ENCODE peak calls at places on chromosomes 11 and 22, in eight cellular contexts. Y is neural crest cell, M is BE2C, E is HFF-Myc, O is suprapubic skin, T is epithelial cell of proximal tubule, X is PC-9, U is cardiac fibroblast. Q is an unnamed sample.

GRCh38 chr11:26947904-26948639 is 45.8 kb upstream of the FIBIN start:
- DNase-seq in Y (no peak), M (no peak), E (no peak), O (no peak), T (no peak), X (no peak), U (peak; percentile 91), Q (no peak)

GRCh38 chr11:19345848-19346681 is 105.3 kb upstream of the E2F8 start:
- DNase-seq in Y (peak; percentile 46), M (no peak), E (no peak), O (no peak), T (no peak), X (no peak), U (peak; percentile 57), Q (peak; percentile 13)

GRCh38 chr11:17513853-17514252 is 30.4 kb downstream of the USH1C start:
- DNase-seq in Y (no peak), M (no peak), E (no peak), O (no peak), T (no peak), X (no peak), U (peak; percentile 39), Q (no peak)

GRCh38 chr11:119108857-119109221 is 1.7 kb downstream of the C2CD2L start:
- DNase-seq in Y (no peak), M (no peak), E (no peak), O (no peak), T (no peak), X (no peak), U (no peak), Q (no peak)

GRCh38 chr11:8329961-8330361 is 66.3 kb upstream of the LMO1 start:
- DNase-seq in Y (no peak), M (no peak), E (no peak), O (no peak), T (no peak), X (no peak), U (no peak), Q (no peak)

GRCh38 chr11:68302256-68303054 is 9.9 kb upstream of the LRP5 start:
- DNase-seq in Y (no peak), M (no peak), E (no peak), O (no peak), T (no peak), X (peak; percentile 92), U (peak; percentile 59), Q (peak; percentile 59)

GRCh38 chr11:122863704-122864326 is 18.7 kb upstream of the JHY start:
- DNase-seq in Y (peak; percentile 45), M (peak; percentile 43), E (no peak), O (no peak), T (no peak), X (no peak), U (peak; percentile 66), Q (peak; percentile 37)

GRCh38 chr11:36469881-36470802 is 39.9 kb downstream of the TRAF6 start:
- DNase-seq in Y (no peak), M (no peak), E (no peak), O (no peak), T (no peak), X (no peak), U (peak; percentile 80), Q (no peak)

GRCh38 chr11:41665633-41666032 is 206.2 kb upstream of the LRRC4C start:
- DNase-seq in Y (no peak), M (peak; percentile 31), E (no peak), O (no peak), T (no peak), X (no peak), U (no peak), Q (no peak)

GRCh38 chr11:19026862-19027261 is 33.7 kb downstream of the MRGPRX2 start:
- DNase-seq in Y (no peak), M (no peak), E (no peak), O (no peak), T (no peak), X (no peak), U (no peak), Q (no peak)

GRCh38 chr11:28625532-28625931 is 517.3 kb downstream of the METTL15 start:
- DNase-seq in Y (no peak), M (no peak), E (no peak), O (no peak), T (no peak), X (no peak), U (no peak), Q (no peak)

GRCh38 chr22:37514526-37515051 is 4.6 kb downstream of the CARD10 start:
- DNase-seq in Y (no peak), M (no peak), E (no peak), O (no peak), T (no peak), X (no peak), U (no peak), Q (no peak)

GRCh38 chr22:48819232-48819631 is 1008.4 kb downstream of the BRD1 start:
- DNase-seq in Y (no peak), M (no peak), E (no peak), O (peak; percentile 25), T (no peak), X (no peak), U (no peak), Q (no peak)

GRCh38 chr11:134542401-134543143 is 130.5 kb upstream of the B3GAT1 start:
- DNase-seq in Y (no peak), M (no peak), E (no peak), O (no peak), T (no peak), X (peak; percentile 96), U (no peak), Q (peak; percentile 39)

GRCh38 chr22:36445158-36445668 is 36.2 kb downstream of the TXN2 start:
- DNase-seq in Y (no peak), M (no peak), E (no peak), O (no peak), T (no peak), X (no peak), U (peak; percentile 92), Q (no peak)

GRCh38 chr11:134050541-134051383 is 18.1 kb upstream of the JAM3 start:
- DNase-seq in Y (peak; percentile 75), M (peak; percentile 86), E (no peak), O (peak; percentile 83), T (no peak), X (no peak), U (peak; percentile 67), Q (peak; percentile 64)

GRCh38 chr22:35984183-35984710 is 44.4 kb downstream of the RBFOX2 start:
- DNase-seq in Y (no peak), M (no peak), E (no peak), O (no peak), T (no peak), X (no peak), U (no peak), Q (no peak)

GRCh38 chr11:61120099-61120864 is 18.0 kb downstream of the CD5 start:
- DNase-seq in Y (no peak), M (no peak), E (no peak), O (no peak), T (no peak), X (no peak), U (no peak), Q (no peak)

GRCh38 chr22:31154975-31155374 is 5.0 kb upstream of the RNF185 start:
- DNase-seq in Y (no peak), M (no peak), E (no peak), O (no peak), T (no peak), X (no peak), U (no peak), Q (no peak)

GRCh38 chr11:131824766-131825165 is 454.4 kb downstream of the NTM start:
- DNase-seq in Y (no peak), M (no peak), E (no peak), O (no peak), T (no peak), X (no peak), U (peak; percentile 87), Q (no peak)

GRCh38 chr11:100734743-100735527 is 47.8 kb downstream of the ARHGAP42 start:
- DNase-seq in Y (no peak), M (no peak), E (no peak), O (no peak), T (no peak), X (no peak), U (no peak), Q (no peak)
- TF ChIP-seq CTCF in Y (no peak), M (no peak), E (no peak), O (no peak), T (no peak), X (no peak), U (no peak), Q (no peak)

GRCh38 chr11:58963551-58964075 is 24.3 kb downstream of the GLYATL1 start:
- DNase-seq in Y (no peak), M (no peak), E (peak; percentile 26), O (no peak), T (peak; percentile 76), X (no peak), U (peak; percentile 60), Q (peak; percentile 10)
- TF ChIP-seq CTCF in Y (no peak), M (no peak), E (peak; percentile 17), O (no peak), T (peak; percentile 73), X (no peak), U (peak; percentile 48), Q (no peak)

DNA sequence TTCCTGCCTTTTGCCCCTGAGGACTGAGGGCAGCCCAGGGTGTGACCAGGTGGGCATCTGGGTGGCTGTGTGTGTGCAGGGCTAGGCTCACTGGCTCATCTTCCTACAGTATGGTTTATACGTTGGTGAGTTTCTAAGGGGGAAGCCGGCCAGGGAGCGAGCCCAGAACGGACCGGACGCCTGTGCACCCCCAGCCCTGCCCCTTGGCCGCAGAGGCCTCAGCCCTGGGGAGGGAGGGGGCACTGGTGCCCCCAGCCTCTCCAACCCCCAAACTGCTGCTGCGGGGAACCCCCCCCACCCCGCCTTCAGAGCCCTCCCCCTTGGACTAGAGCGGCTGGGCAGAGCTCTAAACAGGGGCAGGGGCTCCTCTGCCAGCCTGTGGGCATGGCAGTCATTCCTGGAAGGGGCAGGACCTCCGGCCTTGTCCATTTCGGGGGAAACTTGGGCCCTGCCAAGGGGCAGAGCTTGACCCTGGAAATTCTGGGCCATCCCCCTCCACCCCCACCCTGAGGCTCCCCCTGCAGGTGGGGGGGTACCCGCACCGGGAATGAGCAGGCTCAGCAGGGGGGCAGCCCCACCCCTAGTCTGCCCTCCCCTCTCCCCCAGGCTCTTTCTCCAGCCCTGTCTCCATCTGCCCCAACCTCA is 5.4 kb downstream of the YIF1A start:
- DNase-seq in Y (no peak), M (no peak), E (no peak), O (no peak), T (no peak), X (no peak), U (no peak), Q (no peak)
- TF ChIP-seq CTCF in Y (no peak), M (no peak), E (no peak), O (no peak), T (no peak), X (peak; percentile 18), U (no peak), Q (peak; percentile 27)

DNA sequence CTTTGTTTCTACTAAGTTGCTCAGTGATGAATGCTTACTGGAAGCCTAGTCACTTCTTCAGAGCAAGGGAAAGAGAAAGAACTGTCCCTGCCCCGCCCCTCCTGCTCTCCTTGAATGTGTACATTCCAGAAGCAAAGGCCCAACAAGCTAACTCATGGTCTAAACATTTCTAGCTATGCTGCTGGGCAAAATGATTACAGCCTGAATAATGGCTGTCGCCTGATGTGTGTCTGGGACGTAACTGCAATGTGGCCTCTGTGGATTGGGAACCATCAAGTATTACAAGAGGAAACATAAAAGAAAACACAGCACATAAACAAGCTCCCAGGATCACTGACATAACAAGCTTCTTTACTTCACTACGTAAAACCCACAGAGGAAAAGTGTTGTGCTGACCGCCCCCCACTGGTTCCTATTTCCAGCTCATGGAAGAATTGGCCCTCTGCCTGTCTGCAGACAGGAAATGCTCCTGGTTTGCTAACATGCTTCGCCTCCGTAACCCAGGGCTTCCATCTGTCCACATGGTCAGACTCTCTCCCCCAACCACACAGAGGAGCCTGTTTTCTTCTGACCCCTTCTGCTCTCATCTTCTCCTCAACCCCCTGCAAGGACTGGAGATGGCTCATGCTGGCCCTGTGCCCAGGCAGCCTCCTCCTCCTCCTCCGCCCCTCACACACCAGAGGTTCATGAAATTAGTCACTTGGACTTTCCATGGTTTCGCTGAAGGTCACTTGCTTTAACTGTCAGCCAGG is 187.2 kb downstream of the MAML2 start:
- DNase-seq in Y (no peak), M (peak; percentile 71), E (peak; percentile 98), O (peak; percentile 85), T (peak; percentile 95), X (peak; percentile 95), U (peak; percentile 98), Q (peak; percentile 23)
- TF ChIP-seq CTCF in Y (no peak), M (peak; percentile 61), E (peak; percentile 51), O (no peak), T (peak; percentile 53), X (no peak), U (peak; percentile 36), Q (no peak)

Q was measured in Calu3.